ENCODE peak calls at places on chromosomes 2 and 18, in seven cellular contexts. T is HepG2, X is GM12878, O is K562, Z is SK-N-SH, Y is H1, N is GM12892. B is an unnamed sample.

GRCh38 chr18:2988041-2988794 is 24.7 kb downstream of the LPIN2 start:
- DNase-seq in T (no peak), X (no peak), O (no peak), Z (no peak), Y (no peak), N (no peak), B (no peak)

GRCh38 chr18:79887181-79888000 is 64.1 kb downstream of the SLC66A2 start:
- DNase-seq in T (no peak), X (no peak), O (no peak), Z (peak; percentile 24), Y (no peak), N (no peak), B (peak; percentile 4)

GRCh38 chr18:23154823-23155517 is 19.7 kb downstream of the CABLES1 start:
- DNase-seq in T (no peak), X (no peak), O (no peak), Z (peak; percentile 74), Y (no peak), N (no peak), B (no peak)

GRCh38 chr2:197972017-197972416 is 167.6 kb downstream of the PLCL1 start:
- DNase-seq in T (no peak), X (no peak), O (no peak), Z (no peak), Y (no peak), N (no peak), B (no peak)

GRCh38 chr2:45789317-45789716 is 137.8 kb downstream of the PRKCE start:
- DNase-seq in T (no peak), X (no peak), O (no peak), Z (no peak), Y (no peak), N (no peak), B (no peak)

GRCh38 chr2:1910562-1911256 is 166.4 kb upstream of the PXDN start:
- DNase-seq in T (no peak), X (no peak), O (no peak), Z (peak; percentile 61), Y (no peak), N (no peak), B (no peak)

GRCh38 chr2:23434721-23435121 is 49.7 kb downstream of the KLHL29 start:
- DNase-seq in T (no peak), X (no peak), O (no peak), Z (no peak), Y (peak; percentile 33), N (no peak), B (no peak)

GRCh38 chr18:48825101-48825745 is 125.5 kb downstream of the SMAD7 start:
- DNase-seq in T (no peak), X (no peak), O (no peak), Z (no peak), Y (peak; percentile 29), N (no peak), B (no peak)

GRCh38 chr2:2103320-2103719 is 227.8 kb downstream of the MYT1L start:
- DNase-seq in T (no peak), X (no peak), O (no peak), Z (peak; percentile 74), Y (no peak), N (no peak), B (no peak)

GRCh38 chr2:219124379-219125110 is 36.1 kb downstream of the NHEJ1 start:
- DNase-seq in T (no peak), X (no peak), O (peak; percentile 32), Z (no peak), Y (no peak), N (no peak), B (no peak)

GRCh38 chr2:200156140-200156858 is 150.2 kb upstream of the SPATS2L start:
- DNase-seq in T (peak; percentile 24), X (no peak), O (no peak), Z (no peak), Y (no peak), N (no peak), B (no peak)

GRCh38 chr2:154697422-154698237 is 865 bp upstream of the KCNJ3 start:
- DNase-seq in T (no peak), X (no peak), O (no peak), Z (peak; percentile 65), Y (peak; percentile 76), N (no peak), B (no peak)

GRCh38 chr2:9774266-9774665 is 69.0 kb upstream of the TAF1B start:
- DNase-seq in T (no peak), X (no peak), O (no peak), Z (no peak), Y (no peak), N (no peak), B (no peak)

GRCh38 chr2:60948926-60949579 is 67.7 kb downstream of the REL start:
- DNase-seq in T (no peak), X (no peak), O (no peak), Z (no peak), Y (no peak), N (no peak), B (no peak)

GRCh38 chr2:177984739-177985138 is 87.8 kb downstream of the PDE11A start:
- DNase-seq in T (no peak), X (no peak), O (no peak), Z (peak; percentile 20), Y (no peak), N (no peak), B (no peak)

GRCh38 chr18:68263481-68263880 is 451.4 kb downstream of the TMX3 start:
- DNase-seq in T (no peak), X (no peak), O (no peak), Z (no peak), Y (no peak), N (no peak), B (no peak)

GRCh38 chr18:58315739-58316215 is 271.8 kb downstream of the NEDD4L start:
- DNase-seq in T (peak; percentile 93), X (no peak), O (no peak), Z (no peak), Y (no peak), N (no peak), B (no peak)

GRCh38 chr2:218397502-218398436 is 1.9 kb upstream of the CTDSP1 start:
- DNase-seq in T (peak; percentile 90), X (peak; percentile 46), O (peak; percentile 67), Z (peak; percentile 44), Y (peak; percentile 67), N (peak; percentile 60), B (no peak)

GRCh38 chr2:145412155-145412554 is 892.2 kb upstream of the ZEB2 start:
- DNase-seq in T (no peak), X (no peak), O (no peak), Z (no peak), Y (no peak), N (no peak), B (no peak)

GRCh38 chr2:114724513-114724912 is 282.1 kb downstream of the DPP10 start:
- DNase-seq in T (peak; percentile 85), X (no peak), O (no peak), Z (no peak), Y (no peak), N (no peak), B (no peak)

GRCh38 chr2:134252092-134252775 is 1.6 kb upstream of the MGAT5 start:
- DNase-seq in T (no peak), X (no peak), O (no peak), Z (no peak), Y (no peak), N (no peak), B (no peak)

GRCh38 chr2:218733615-218734021 is 23.0 kb downstream of the TTLL4 start:
- DNase-seq in T (peak; percentile 84), X (peak; percentile 44), O (no peak), Z (no peak), Y (no peak), N (no peak), B (peak; percentile 30)

GRCh38 chr18:10306779-10307178 is 147.7 kb upstream of the APCDD1 start:
- DNase-seq in T (no peak), X (no peak), O (no peak), Z (no peak), Y (no peak), N (no peak), B (no peak)

GRCh38 chr18:10300739-10301138 is 153.7 kb upstream of the APCDD1 start:
- DNase-seq in T (peak; percentile 36), X (no peak), O (no peak), Z (no peak), Y (no peak), N (no peak), B (no peak)

GRCh38 chr18:10301831-10302483 is 152.5 kb upstream of the APCDD1 start:
- DNase-seq in T (no peak), X (no peak), O (no peak), Z (no peak), Y (no peak), N (no peak), B (no peak)

GRCh38 chr18:10303171-10303570 is 151.3 kb upstream of the APCDD1 start:
- DNase-seq in T (no peak), X (no peak), O (no peak), Z (no peak), Y (no peak), N (no peak), B (no peak)

GRCh38 chr18:10304853-10305252 is 149.6 kb upstream of the APCDD1 start:
- DNase-seq in T (no peak), X (no peak), O (no peak), Z (no peak), Y (no peak), N (no peak), B (no peak)
- TF ChIP-seq POLR2AphosphoS5 in T (no peak), X (no peak), O (no peak), Z (no peak), Y (no peak), N (no peak), B (no peak)

GRCh38 chr18:73593207-73593606 is 554.4 kb downstream of the FBXO15 start:
- DNase-seq in T (no peak), X (no peak), O (no peak), Z (no peak), Y (no peak), N (no peak), B (no peak)

GRCh38 chr18:73597832-73598615 is 549.6 kb downstream of the FBXO15 start:
- DNase-seq in T (no peak), X (no peak), O (no peak), Z (no peak), Y (no peak), N (no peak), B (no peak)

GRCh38 chr18:73594749-73595148 is 552.9 kb downstream of the FBXO15 start:
- DNase-seq in T (no peak), X (no peak), O (no peak), Z (no peak), Y (no peak), N (no peak), B (no peak)
- TF ChIP-seq TAF1 in T (no peak), X (no peak), O (no peak), Z (no peak), Y (no peak), N (no peak), B (no peak)

GRCh38 chr2:165573534-165574461 is 104.3 kb downstream of the CSRNP3 start:
- DNase-seq in T (peak; percentile 78), X (no peak), O (no peak), Z (peak; percentile 63), Y (peak; percentile 71), N (no peak), B (no peak)
- TF ChIP-seq POLR2AphosphoS5 in T (no peak), X (no peak), O (no peak), Z (no peak), Y (no peak), N (no peak), B (no peak)

GRCh38 chr18:56890632-56891031 is 239.5 kb downstream of the WDR7 start:
- DNase-seq in T (peak; percentile 68), X (no peak), O (no peak), Z (no peak), Y (no peak), N (no peak), B (no peak)
- TF ChIP-seq TAF1 in T (no peak), X (no peak), O (no peak), Z (peak; percentile 19), Y (no peak), N (no peak), B (no peak)

B was measured in GM12891.